ENCODE peak calls at places on chromosomes 6 and 20, in seven cellular contexts. Q is dorsolateral prefrontal cortex; Z is iPS DF 6.9; U is HFF-Myc; W is NCI-H1092 treated with DMSO at 0.1 percent for 48 hours; L is CD4-positive, alpha-beta memory T cell; T is amygdala. K is an unnamed sample.

GRCh38 chr20:1062334-1063015 is 55.9 kb upstream of the PSMF1 start:
- DNase-seq in Q (no peak), Z (no peak), U (no peak), W (peak), L (no peak), T (no peak), K (no peak)

GRCh38 chr6:126650931-126651330 is 311.0 kb downstream of the CENPW start:
- DNase-seq in Q (no peak), Z (no peak), U (no peak), W (no peak), L (no peak), T (no peak), K (no peak)

GRCh38 chr6:119865466-119866350 is 516.1 kb upstream of the MAN1A1 start:
- DNase-seq in Q (no peak), Z (no peak), U (no peak), W (no peak), L (no peak), T (no peak), K (no peak)

GRCh38 chr6:35298625-35299140 is 1.1 kb downstream of the DEF6 start:
- DNase-seq in Q (no peak), Z (no peak), U (no peak), W (no peak), L (peak), T (no peak), K (no peak)

GRCh38 chr20:45052698-45053440 is 48.1 kb downstream of the KCNS1 start:
- DNase-seq in Q (no peak), Z (no peak), U (peak), W (no peak), L (peak), T (peak), K (no peak)

GRCh38 chr6:108175592-108176279 is 9.9 kb downstream of the NR2E1 start:
- DNase-seq in Q (no peak), Z (no peak), U (no peak), W (no peak), L (no peak), T (no peak), K (peak)

GRCh38 chr20:14453259-14453658 is 115.8 kb upstream of the FLRT3 start:
- DNase-seq in Q (no peak), Z (no peak), U (no peak), W (no peak), L (no peak), T (no peak), K (no peak)

GRCh38 chr6:34248198-34248726 is 544 bp downstream of the SMIM29 start:
- DNase-seq in Q (peak), Z (no peak), U (no peak), W (no peak), L (peak), T (no peak), K (peak)

GRCh38 chr20:18511566-18511965 is 3.8 kb downstream of the SEC23B start:
- DNase-seq in Q (no peak), Z (no peak), U (no peak), W (no peak), L (no peak), T (no peak), K (no peak)

GRCh38 chr6:142463988-142464387 is 162.2 kb downstream of the ADGRG6 start:
- DNase-seq in Q (no peak), Z (no peak), U (no peak), W (no peak), L (no peak), T (no peak), K (no peak)

GRCh38 chr20:46152824-46153586 is 34.9 kb downstream of the CD40 start:
- DNase-seq in Q (no peak), Z (no peak), U (no peak), W (no peak), L (no peak), T (no peak), K (no peak)

GRCh38 chr6:41045664-41046063 is 3.4 kb downstream of the TSPO2 start:
- DNase-seq in Q (no peak), Z (no peak), U (no peak), W (no peak), L (no peak), T (no peak), K (no peak)

GRCh38 chr6:169252805-169253189 is 849 bp downstream of the THBS2 start:
- DNase-seq in Q (no peak), Z (no peak), U (no peak), W (peak), L (no peak), T (peak), K (no peak)

GRCh38 chr6:80537321-80537972 is 431.0 kb downstream of the BCKDHB start:
- DNase-seq in Q (no peak), Z (no peak), U (no peak), W (no peak), L (no peak), T (no peak), K (no peak)

GRCh38 chr6:137878810-137879285 is 11.8 kb downstream of the TNFAIP3 start:
- DNase-seq in Q (no peak), Z (peak), U (no peak), W (no peak), L (peak), T (no peak), K (no peak)

GRCh38 chr6:153208706-153209105 is 77.6 kb upstream of the RGS17 start:
- DNase-seq in Q (peak), Z (no peak), U (no peak), W (peak), L (no peak), T (no peak), K (no peak)

GRCh38 chr6:27962506-27962905 is 5.5 kb downstream of the OR2B6 start:
- DNase-seq in Q (no peak), Z (no peak), U (no peak), W (no peak), L (no peak), T (no peak), K (no peak)

GRCh38 chr6:158620963-158621693 is 23.4 kb downstream of the DYNLT1 start:
- DNase-seq in Q (no peak), Z (no peak), U (no peak), W (no peak), L (no peak), T (no peak), K (no peak)

GRCh38 chr6:163956571-163957407 is 542.3 kb downstream of the QKI start:
- DNase-seq in Q (peak), Z (peak), U (peak), W (peak), L (peak), T (peak), K (peak)

GRCh38 chr6:145110109-145110508 is 625.2 kb downstream of the EPM2A start:
- DNase-seq in Q (no peak), Z (no peak), U (no peak), W (no peak), L (no peak), T (no peak), K (no peak)

GRCh38 chr6:22499815-22500214 is 69.6 kb upstream of the HDGFL1 start:
- DNase-seq in Q (no peak), Z (no peak), U (no peak), W (no peak), L (no peak), T (no peak), K (no peak)

GRCh38 chr6:33994198-33995045 is 151.5 kb downstream of the GRM4 start:
- DNase-seq in Q (no peak), Z (no peak), U (no peak), W (no peak), L (no peak), T (no peak), K (no peak)

GRCh38 chr6:127956260-127956888 is 55.5 kb upstream of the THEMIS start:
- DNase-seq in Q (no peak), Z (no peak), U (peak), W (peak), L (no peak), T (no peak), K (no peak)

GRCh38 chr6:25279748-25280616 is 808 bp downstream of the CARMIL1 start:
- DNase-seq in Q (peak), Z (no peak), U (no peak), W (no peak), L (peak), T (no peak), K (no peak)

GRCh38 chr6:113102761-113103160 is 754.4 kb upstream of the MARCKS start:
- DNase-seq in Q (no peak), Z (no peak), U (peak), W (no peak), L (no peak), T (no peak), K (no peak)

GRCh38 chr6:133170602-133171001 is 70.6 kb upstream of the EYA4 start:
- DNase-seq in Q (no peak), Z (no peak), U (no peak), W (no peak), L (no peak), T (no peak), K (no peak)

GRCh38 chr6:6002005-6002808 is 4.5 kb downstream of the NRN1 start:
- DNase-seq in Q (no peak), Z (no peak), U (no peak), W (no peak), L (no peak), T (no peak), K (no peak)

GRCh38 chr6:135722679-135723078 is 128.8 kb upstream of the PDE7B start:
- DNase-seq in Q (no peak), Z (no peak), U (peak), W (no peak), L (no peak), T (no peak), K (no peak)

GRCh38 chr20:41467690-41468089 is 101.1 kb upstream of the EMILIN3 start:
- DNase-seq in Q (no peak), Z (no peak), U (no peak), W (no peak), L (no peak), T (no peak), K (no peak)

GRCh38 chr6:17493286-17493685 is 99.9 kb downstream of the CAP2 start:
- DNase-seq in Q (no peak), Z (no peak), U (no peak), W (no peak), L (no peak), T (no peak), K (no peak)

GRCh38 chr20:35049776-35050352 is 42.7 kb downstream of the TRPC4AP start:
- DNase-seq in Q (no peak), Z (no peak), U (no peak), W (no peak), L (no peak), T (no peak), K (no peak)

GRCh38 chr20:48613926-48614325 is 213.9 kb downstream of the PREX1 start:
- DNase-seq in Q (no peak), Z (no peak), U (no peak), W (no peak), L (no peak), T (no peak), K (no peak)

GRCh38 chr20:38113401-38114325 is 51.4 kb downstream of the TGM2 start:
- DNase-seq in Q (no peak), Z (peak), U (no peak), W (peak), L (no peak), T (no peak), K (peak)

GRCh38 chr20:50592282-50593004 is 82.3 kb downstream of the PTPN1 start:
- DNase-seq in Q (no peak), Z (no peak), U (no peak), W (peak), L (no peak), T (no peak), K (peak)